ENCODE peak calls at places on chromosomes 16 and 17, in nine cellular contexts. Z is NCI-H774; P is ascending aorta; T is activated CD8-positive, alpha-beta T cell treated with anti-CD3 and anti-CD28 coated beads, Interleukin-2, amount 10 ng/mL, durations not matched to agents 7 days and 5 days; F is NAMALWA; M is GM04504; D is HFFc6; X is fibroblast of pulmonary artery; A is T-cell. G is an unnamed sample.

GRCh38 chr16:84924339-84925091 is 86.8 kb downstream of the ZDHHC7 start:
- DNase-seq in Z (no peak), P (no peak), T (no peak), F (peak; percentile 15), M (no peak), D (no peak), X (no peak), A (no peak), G (no peak)

GRCh38 chr17:78360371-78361226 is 722 bp upstream of the SOCS3 start:
- DNase-seq in Z (peak; percentile 93), P (peak; percentile 96), T (peak; percentile 93), F (peak; percentile 85), M (no peak), D (peak; percentile 76), X (peak; percentile 87), A (peak; percentile 71), G (no peak)

GRCh38 chr17:6558276-6558675 is 1.9 kb upstream of the PITPNM3 start:
- DNase-seq in Z (no peak), P (no peak), T (no peak), F (no peak), M (no peak), D (no peak), X (no peak), A (no peak), G (no peak)

GRCh38 chr17:64984776-64985521 is 65.7 kb upstream of the LRRC37A3 start:
- DNase-seq in Z (no peak), P (no peak), T (peak; percentile 75), F (peak; percentile 69), M (no peak), D (peak; percentile 70), X (peak; percentile 54), A (peak; percentile 50), G (no peak)

GRCh38 chr17:77851921-77852320 is 106.6 kb upstream of the TNRC6C start:
- DNase-seq in Z (no peak), P (no peak), T (no peak), F (no peak), M (no peak), D (no peak), X (no peak), A (no peak), G (no peak)

GRCh38 chr17:63772801-63773271 is 561 bp downstream of the CCDC47 start:
- DNase-seq in Z (no peak), P (no peak), T (peak; percentile 21), F (peak; percentile 51), M (no peak), D (peak; percentile 10), X (peak; percentile 31), A (no peak), G (no peak)

GRCh38 chr17:29238133-29238850 is 8.4 kb upstream of the CRYBA1 start:
- DNase-seq in Z (no peak), P (no peak), T (no peak), F (no peak), M (no peak), D (peak; percentile 74), X (peak; percentile 69), A (no peak), G (no peak)

GRCh38 chr17:66455022-66455547 is 152.7 kb downstream of the PRKCA start:
- DNase-seq in Z (no peak), P (no peak), T (no peak), F (no peak), M (no peak), D (no peak), X (no peak), A (no peak), G (no peak)

GRCh38 chr16:4052096-4052495 is 64.1 kb downstream of the ADCY9 start:
- DNase-seq in Z (no peak), P (no peak), T (no peak), F (no peak), M (no peak), D (no peak), X (no peak), A (no peak), G (no peak)

GRCh38 chr17:37568350-37569053 is 40.7 kb downstream of the SYNRG start:
- DNase-seq in Z (no peak), P (no peak), T (no peak), F (no peak), M (no peak), D (no peak), X (no peak), A (no peak), G (no peak)

GRCh38 chr17:76382803-76383644 is 1.4 kb upstream of the SPHK1 start:
- DNase-seq in Z (no peak), P (peak; percentile 82), T (peak; percentile 84), F (no peak), M (peak; percentile 46), D (peak; percentile 41), X (peak; percentile 66), A (no peak), G (peak; percentile 52)

GRCh38 chr16:30075503-30076275 is at the start of gene PPP4C:
- DNase-seq in Z (peak; percentile 84), P (peak; percentile 95), T (peak; percentile 95), F (peak; percentile 90), M (peak; percentile 73), D (peak; percentile 84), X (peak; percentile 89), A (peak; percentile 81), G (peak; percentile 56)

GRCh38 chr17:59756236-59756818 is 48.9 kb downstream of the VMP1 start:
- DNase-seq in Z (no peak), P (no peak), T (no peak), F (no peak), M (peak; percentile 75), D (peak; percentile 72), X (peak; percentile 84), A (no peak), G (no peak)

GRCh38 chr17:5097101-5097834 is 14.4 kb downstream of the ZNF232 start:
- DNase-seq in Z (no peak), P (no peak), T (peak; percentile 29), F (no peak), M (no peak), D (no peak), X (no peak), A (peak; percentile 46), G (no peak)

GRCh38 chr17:47804461-47804860 is 17.1 kb downstream of the OSBPL7 start:
- DNase-seq in Z (no peak), P (no peak), T (no peak), F (no peak), M (no peak), D (no peak), X (no peak), A (no peak), G (no peak)

GRCh38 chr17:13353590-13353989 is 248.1 kb downstream of the HS3ST3A1 start:
- DNase-seq in Z (no peak), P (no peak), T (no peak), F (no peak), M (no peak), D (peak; percentile 43), X (peak; percentile 40), A (no peak), G (peak; percentile 77)

GRCh38 chr16:62225675-62226074 is 189.4 kb upstream of the CDH8 start:
- DNase-seq in Z (no peak), P (no peak), T (peak; percentile 36), F (peak; percentile 97), M (no peak), D (no peak), X (peak; percentile 9), A (no peak), G (no peak)

GRCh38 chr17:42289863-42290165 is 1.5 kb downstream of the STAT5A start:
- DNase-seq in Z (no peak), P (no peak), T (no peak), F (no peak), M (no peak), D (no peak), X (no peak), A (no peak), G (no peak)

GRCh38 chr16:3934491-3935185 is 54.1 kb upstream of the CREBBP start:
- DNase-seq in Z (no peak), P (no peak), T (no peak), F (no peak), M (no peak), D (no peak), X (no peak), A (no peak), G (no peak)

GRCh38 chr17:19414396-19415280 is 3.6 kb downstream of the RNF112 start:
- DNase-seq in Z (no peak), P (peak; percentile 52), T (no peak), F (no peak), M (no peak), D (no peak), X (no peak), A (no peak), G (no peak)

GRCh38 chr17:70124723-70125122 is 44.6 kb upstream of the KCNJ2 start:
- DNase-seq in Z (no peak), P (no peak), T (no peak), F (no peak), M (no peak), D (no peak), X (no peak), A (no peak), G (no peak)

GRCh38 chr16:84960942-84961341 is 50.4 kb downstream of the ZDHHC7 start:
- DNase-seq in Z (no peak), P (no peak), T (no peak), F (no peak), M (no peak), D (no peak), X (no peak), A (no peak), G (no peak)

GRCh38 chr17:82217120-82217529 is 4.5 kb upstream of the CCDC57 start:
- DNase-seq in Z (no peak), P (no peak), T (no peak), F (no peak), M (no peak), D (no peak), X (no peak), A (no peak), G (no peak)

GRCh38 chr17:50328360-50328759 is 17.6 kb upstream of the XYLT2 start:
- DNase-seq in Z (no peak), P (no peak), T (no peak), F (no peak), M (no peak), D (no peak), X (no peak), A (no peak), G (no peak)

GRCh38 chr17:41733348-41734138 is 900 bp downstream of the HAP1 start:
- DNase-seq in Z (no peak), P (no peak), T (no peak), F (no peak), M (no peak), D (no peak), X (no peak), A (no peak), G (no peak)

GRCh38 chr17:16439867-16440351 is 24.5 kb downstream of the TRPV2 start:
- DNase-seq in Z (no peak), P (no peak), T (peak; percentile 54), F (peak; percentile 33), M (no peak), D (no peak), X (peak; percentile 49), A (peak; percentile 28), G (no peak)

GRCh38 chr16:57824880-57825279 is 22.6 kb upstream of the KIFC3 start:
- DNase-seq in Z (no peak), P (no peak), T (no peak), F (no peak), M (no peak), D (no peak), X (no peak), A (no peak), G (no peak)

GRCh38 chr16:49012961-49013726 is 268.5 kb downstream of the CBLN1 start:
- DNase-seq in Z (no peak), P (no peak), T (no peak), F (no peak), M (no peak), D (no peak), X (peak; percentile 28), A (no peak), G (no peak)

GRCh38 chr16:73663720-73664119 is 615.8 kb upstream of the ZFHX3 start:
- DNase-seq in Z (no peak), P (no peak), T (no peak), F (no peak), M (no peak), D (no peak), X (no peak), A (no peak), G (no peak)

GRCh38 chr17:2484876-2485275 is 26.8 kb downstream of the METTL16 start:
- DNase-seq in Z (no peak), P (no peak), T (no peak), F (no peak), M (no peak), D (no peak), X (no peak), A (no peak), G (no peak)

GRCh38 chr17:12667299-12667958 is 1.7 kb downstream of the MYOCD start:
- DNase-seq in Z (no peak), P (peak; percentile 81), T (no peak), F (peak; percentile 41), M (peak; percentile 17), D (peak; percentile 71), X (peak; percentile 67), A (no peak), G (peak; percentile 31)

G was measured in skeletal muscle cell.